ENCODE peak calls at places on chromosomes 3 and 15, in ten cellular contexts. G is cardiac muscle cell; S is colonic mucosa; J is lower leg skin; W is T-helper 2 cell; B is globus pallidus; R is naive thymus-derived CD8-positive, alpha-beta T cell; Q is AG09319; C is dermis microvascular lymphatic vessel endothelial cell; M is A549. K is an unnamed sample.

GRCh38 chr3:148366743-148367410 is 330.8 kb upstream of the AGTR1 start:
- DNase-seq in G (peak), S (no peak), J (no peak), W (no peak), B (peak), R (no peak), Q (no peak), C (no peak), M (peak), K (no peak)

GRCh38 chr3:194364314-194364651 is 5.3 kb downstream of the LRRC15 start:
- DNase-seq in G (no peak), S (no peak), J (no peak), W (no peak), B (no peak), R (no peak), Q (no peak), C (no peak), M (no peak), K (no peak)

GRCh38 chr3:55167586-55168317 is 239.9 kb upstream of the LRTM1 start:
- DNase-seq in G (no peak), S (no peak), J (no peak), W (no peak), B (no peak), R (no peak), Q (no peak), C (no peak), M (no peak), K (no peak)

GRCh38 chr3:167251678-167252077 is 128.4 kb downstream of the ZBBX start:
- DNase-seq in G (no peak), S (no peak), J (no peak), W (peak), B (no peak), R (no peak), Q (no peak), C (no peak), M (no peak), K (no peak)

GRCh38 chr15:77889009-77889806 is 188.3 kb downstream of the TBC1D2B start:
- DNase-seq in G (no peak), S (no peak), J (no peak), W (no peak), B (no peak), R (no peak), Q (no peak), C (no peak), M (no peak), K (no peak)

GRCh38 chr3:97687734-97688133 is 76.8 kb upstream of the ARL6 start:
- DNase-seq in G (no peak), S (no peak), J (no peak), W (no peak), B (no peak), R (no peak), Q (no peak), C (no peak), M (no peak), K (no peak)

GRCh38 chr3:138938877-138939562 is 7.9 kb downstream of the FOXL2 start:
- DNase-seq in G (no peak), S (no peak), J (no peak), W (no peak), B (no peak), R (no peak), Q (no peak), C (no peak), M (no peak), K (no peak)

GRCh38 chr3:10413041-10413440 is 92.1 kb upstream of the SEC13 start:
- DNase-seq in G (no peak), S (no peak), J (no peak), W (no peak), B (no peak), R (no peak), Q (no peak), C (no peak), M (no peak), K (no peak)

GRCh38 chr15:85154061-85154460 is 172.4 kb downstream of the PDE8A start:
- DNase-seq in G (no peak), S (no peak), J (no peak), W (peak), B (no peak), R (no peak), Q (no peak), C (no peak), M (no peak), K (no peak)

GRCh38 chr3:177295116-177295515 is 97.8 kb upstream of the TBL1XR1 start:
- DNase-seq in G (no peak), S (peak), J (no peak), W (no peak), B (no peak), R (no peak), Q (no peak), C (no peak), M (peak), K (no peak)

GRCh38 chr3:71010731-71011455 is 572.6 kb downstream of the FOXP1 start:
- DNase-seq in G (no peak), S (no peak), J (no peak), W (peak), B (no peak), R (no peak), Q (no peak), C (no peak), M (no peak), K (no peak)

GRCh38 chr3:31819441-31819840 is 161.6 kb downstream of the OSBPL10 start:
- DNase-seq in G (no peak), S (no peak), J (no peak), W (no peak), B (no peak), R (no peak), Q (no peak), C (no peak), M (no peak), K (no peak)

GRCh38 chr15:101710806-101711205 is 13.5 kb downstream of the TARS3 start:
- DNase-seq in G (peak), S (no peak), J (no peak), W (no peak), B (no peak), R (no peak), Q (peak), C (no peak), M (peak), K (no peak)

GRCh38 chr15:29750754-29751153 is 71.5 kb downstream of the TJP1 start:
- DNase-seq in G (peak), S (no peak), J (no peak), W (no peak), B (no peak), R (no peak), Q (no peak), C (no peak), M (no peak), K (no peak)

GRCh38 chr3:172208586-172209332 is 169.4 kb downstream of the FNDC3B start:
- DNase-seq in G (no peak), S (no peak), J (no peak), W (peak), B (no peak), R (no peak), Q (no peak), C (peak), M (no peak), K (no peak)

GRCh38 chr3:149968216-149968615 is 2.5 kb downstream of the PFN2 start:
- DNase-seq in G (no peak), S (no peak), J (no peak), W (no peak), B (no peak), R (no peak), Q (no peak), C (no peak), M (peak), K (no peak)

K was measured in NCI-H774.